ENCODE peak calls at places on chromosomes 3 and 15, in six cellular contexts. One of them, this sample, is unnamed.

GRCh38 chr3:44353355-44353924 is 14.9 kb downstream of the TCAIM start:
- DNase-seq in endothelial cell of umbilical vein: no peak
- DNase-seq in uterus: no peak
- DNase-seq in brain microvascular endothelial cell: no peak
- DNase-seq in AG04450: no peak
- DNase-seq in SK-N-SH: no peak
- DNase-seq in this sample: no peak

GRCh38 chr3:172635588-172635987 is 75.3 kb downstream of the NCEH1 start:
- DNase-seq in endothelial cell of umbilical vein: peak
- DNase-seq in uterus: no peak
- DNase-seq in brain microvascular endothelial cell: no peak
- DNase-seq in AG04450: no peak
- DNase-seq in SK-N-SH: no peak
- DNase-seq in this sample: no peak

GRCh38 chr3:79038636-79039035 is 729.2 kb downstream of the ROBO1 start:
- DNase-seq in endothelial cell of umbilical vein: no peak
- DNase-seq in uterus: no peak
- DNase-seq in brain microvascular endothelial cell: no peak
- DNase-seq in AG04450: no peak
- DNase-seq in SK-N-SH: no peak
- DNase-seq in this sample: no peak

GRCh38 chr3:148023994-148024393 is 614.8 kb downstream of the ZIC1 start:
- DNase-seq in endothelial cell of umbilical vein: peak
- DNase-seq in uterus: no peak
- DNase-seq in brain microvascular endothelial cell: peak
- DNase-seq in AG04450: peak
- DNase-seq in SK-N-SH: no peak
- DNase-seq in this sample: no peak

GRCh38 chr3:22377421-22377820 is 626.4 kb upstream of the ZNF385D start:
- DNase-seq in endothelial cell of umbilical vein: no peak
- DNase-seq in uterus: no peak
- DNase-seq in brain microvascular endothelial cell: peak
- DNase-seq in AG04450: no peak
- DNase-seq in SK-N-SH: no peak
- DNase-seq in this sample: no peak

GRCh38 chr3:188365184-188365583 is 211.2 kb downstream of the LPP start:
- DNase-seq in endothelial cell of umbilical vein: peak
- DNase-seq in uterus: no peak
- DNase-seq in brain microvascular endothelial cell: no peak
- DNase-seq in AG04450: no peak
- DNase-seq in SK-N-SH: no peak
- DNase-seq in this sample: no peak

GRCh38 chr3:134937256-134938023 is 142.4 kb downstream of the EPHB1 start:
- DNase-seq in endothelial cell of umbilical vein: no peak
- DNase-seq in uterus: no peak
- DNase-seq in brain microvascular endothelial cell: no peak
- DNase-seq in AG04450: no peak
- DNase-seq in SK-N-SH: no peak
- DNase-seq in this sample: no peak

GRCh38 chr3:197465996-197466549 is 89.7 kb downstream of the BDH1 start:
- DNase-seq in endothelial cell of umbilical vein: peak
- DNase-seq in uterus: no peak
- DNase-seq in brain microvascular endothelial cell: peak
- DNase-seq in AG04450: no peak
- DNase-seq in SK-N-SH: no peak
- DNase-seq in this sample: no peak

GRCh38 chr3:138675393-138675792 is 66.8 kb downstream of the FAIM start:
- DNase-seq in endothelial cell of umbilical vein: no peak
- DNase-seq in uterus: no peak
- DNase-seq in brain microvascular endothelial cell: no peak
- DNase-seq in AG04450: no peak
- DNase-seq in SK-N-SH: no peak
- DNase-seq in this sample: no peak

GRCh38 chr3:118813472-118813871 is 221.2 kb downstream of the IGSF11 start:
- DNase-seq in endothelial cell of umbilical vein: no peak
- DNase-seq in uterus: no peak
- DNase-seq in brain microvascular endothelial cell: no peak
- DNase-seq in AG04450: no peak
- DNase-seq in SK-N-SH: no peak
- DNase-seq in this sample: no peak

GRCh38 chr3:104510091-104510860 is 856.4 kb upstream of the ALCAM start:
- DNase-seq in endothelial cell of umbilical vein: no peak
- DNase-seq in uterus: no peak
- DNase-seq in brain microvascular endothelial cell: no peak
- DNase-seq in AG04450: no peak
- DNase-seq in SK-N-SH: no peak
- DNase-seq in this sample: no peak

GRCh38 chr3:68256635-68257034 is 602.2 kb upstream of the SUCLG2 start:
- DNase-seq in endothelial cell of umbilical vein: no peak
- DNase-seq in uterus: no peak
- DNase-seq in brain microvascular endothelial cell: no peak
- DNase-seq in AG04450: no peak
- DNase-seq in SK-N-SH: peak
- DNase-seq in this sample: no peak

GRCh38 chr3:149339931-149340309 is 6.5 kb upstream of the TM4SF18 start:
- DNase-seq in endothelial cell of umbilical vein: peak
- DNase-seq in uterus: peak
- DNase-seq in brain microvascular endothelial cell: peak
- DNase-seq in AG04450: peak
- DNase-seq in SK-N-SH: no peak
- DNase-seq in this sample: peak

GRCh38 chr3:31353166-31353565 is 179.6 kb upstream of the STT3B start:
- DNase-seq in endothelial cell of umbilical vein: no peak
- DNase-seq in uterus: no peak
- DNase-seq in brain microvascular endothelial cell: no peak
- DNase-seq in AG04450: no peak
- DNase-seq in SK-N-SH: no peak
- DNase-seq in this sample: no peak

GRCh38 chr3:89278305-89278704 is 170.9 kb downstream of the EPHA3 start:
- DNase-seq in endothelial cell of umbilical vein: no peak
- DNase-seq in uterus: no peak
- DNase-seq in brain microvascular endothelial cell: no peak
- DNase-seq in AG04450: no peak
- DNase-seq in SK-N-SH: no peak
- DNase-seq in this sample: no peak

GRCh38 chr15:70505411-70505919 is 257.9 kb downstream of the UACA start:
- DNase-seq in endothelial cell of umbilical vein: peak
- DNase-seq in uterus: no peak
- DNase-seq in brain microvascular endothelial cell: peak
- DNase-seq in AG04450: peak
- DNase-seq in SK-N-SH: no peak
- DNase-seq in this sample: no peak
- H3K27ac ChIP-seq in endothelial cell of umbilical vein: no peak
- H3K27ac ChIP-seq in uterus: no peak
- H3K27ac ChIP-seq in brain microvascular endothelial cell: peak
- H3K27ac ChIP-seq in AG04450: peak
- H3K27ac ChIP-seq in SK-N-SH: peak
- H3K27ac ChIP-seq in this sample: no peak

DNA sequence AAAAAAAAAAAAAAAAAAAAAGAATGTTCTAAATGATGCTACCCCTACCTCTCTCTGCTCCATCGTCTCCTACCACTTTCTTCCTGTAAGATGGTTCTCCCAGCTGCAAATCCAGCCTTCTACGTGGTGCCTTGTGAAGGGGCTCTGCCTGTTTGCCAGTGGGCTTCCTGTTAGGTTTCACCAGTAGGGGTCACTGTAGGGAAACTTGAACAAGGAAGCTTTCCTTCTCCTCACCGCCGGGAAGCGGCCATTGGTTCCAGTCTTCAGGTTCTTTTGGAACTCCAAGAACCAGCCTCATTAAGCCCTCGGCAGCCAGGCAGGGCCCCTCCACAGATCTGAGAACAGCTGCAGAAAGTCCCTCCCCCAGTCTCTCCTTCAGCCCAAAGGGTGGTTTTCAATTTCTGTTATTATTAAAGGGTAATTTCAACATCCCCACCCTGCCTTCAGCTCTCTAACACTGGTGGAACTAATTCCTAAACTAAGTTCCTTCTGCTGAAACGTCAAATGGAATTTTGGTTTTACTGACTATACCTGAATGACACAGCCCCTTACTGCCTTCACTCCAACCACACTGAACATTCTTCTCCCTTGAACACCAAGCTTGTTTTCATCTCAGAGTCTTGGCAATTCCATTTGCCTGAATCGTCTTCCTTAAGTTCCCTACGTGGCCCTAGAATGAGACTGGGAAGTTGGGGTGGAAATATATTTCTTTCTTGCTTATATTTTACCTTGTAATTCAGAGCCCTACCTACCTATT is 13.5 kb downstream of the MCCC1 start:
- DNase-seq in endothelial cell of umbilical vein: no peak
- DNase-seq in uterus: no peak
- DNase-seq in brain microvascular endothelial cell: peak
- DNase-seq in AG04450: no peak
- DNase-seq in SK-N-SH: peak
- DNase-seq in this sample: no peak
- TF ChIP-seq CTCF in endothelial cell of umbilical vein: peak
- TF ChIP-seq CTCF in uterus: no peak
- TF ChIP-seq CTCF in brain microvascular endothelial cell: peak
- TF ChIP-seq CTCF in AG04450: peak
- TF ChIP-seq CTCF in SK-N-SH: peak
- TF ChIP-seq CTCF in this sample: no peak

GRCh38 chr15:75817151-75817935 is 25.9 kb upstream of the UBE2Q2 start:
- DNase-seq in endothelial cell of umbilical vein: no peak
- DNase-seq in uterus: no peak
- DNase-seq in brain microvascular endothelial cell: no peak
- DNase-seq in AG04450: no peak
- DNase-seq in SK-N-SH: no peak
- DNase-seq in this sample: no peak
- H3K4me3 ChIP-seq in endothelial cell of umbilical vein: no peak
- H3K4me3 ChIP-seq in uterus: no peak
- H3K4me3 ChIP-seq in brain microvascular endothelial cell: no peak
- H3K4me3 ChIP-seq in AG04450: no peak
- H3K4me3 ChIP-seq in SK-N-SH: no peak
- H3K4me3 ChIP-seq in this sample: peak

DNA sequence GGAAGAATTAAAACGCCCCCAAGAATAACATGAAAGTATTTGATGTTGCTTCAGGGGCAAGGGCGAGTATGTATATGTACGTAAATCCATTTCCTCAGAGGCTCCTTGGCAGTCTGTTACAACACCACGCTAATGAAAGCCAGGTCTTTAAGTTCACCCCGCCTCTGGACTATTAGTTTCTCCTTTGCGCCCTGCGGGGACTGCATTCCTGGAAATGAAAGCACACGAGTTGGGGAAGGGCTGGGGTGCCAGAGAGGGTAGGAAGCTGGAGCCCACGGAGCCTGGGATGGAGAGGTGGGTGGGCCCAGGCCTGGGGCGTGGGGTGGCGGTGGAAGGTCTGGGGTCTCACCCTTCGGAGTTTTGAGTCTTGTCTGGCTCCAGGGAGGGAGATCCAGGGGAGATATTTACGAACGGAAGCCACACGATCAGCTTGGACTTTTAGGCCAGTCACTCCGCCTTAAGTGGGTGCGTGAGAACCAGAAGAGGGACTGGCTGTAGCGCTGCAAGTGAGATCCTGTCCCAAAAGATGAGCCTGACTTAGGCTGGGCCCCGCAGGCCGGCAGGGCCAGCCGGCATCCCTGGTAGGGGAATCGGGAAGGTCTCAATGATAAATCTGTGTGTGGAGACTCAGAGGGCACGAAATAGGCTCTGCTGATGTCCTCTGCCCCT is 1.6 kb upstream of the PLCL2 start:
- DNase-seq in endothelial cell of umbilical vein: no peak
- DNase-seq in uterus: peak
- DNase-seq in brain microvascular endothelial cell: no peak
- DNase-seq in AG04450: no peak
- DNase-seq in SK-N-SH: peak
- DNase-seq in this sample: no peak
- H3K27ac ChIP-seq in endothelial cell of umbilical vein: no peak
- H3K27ac ChIP-seq in uterus: peak
- H3K27ac ChIP-seq in brain microvascular endothelial cell: no peak
- H3K27ac ChIP-seq in AG04450: no peak
- H3K27ac ChIP-seq in SK-N-SH: no peak
- H3K27ac ChIP-seq in this sample: peak

DNA sequence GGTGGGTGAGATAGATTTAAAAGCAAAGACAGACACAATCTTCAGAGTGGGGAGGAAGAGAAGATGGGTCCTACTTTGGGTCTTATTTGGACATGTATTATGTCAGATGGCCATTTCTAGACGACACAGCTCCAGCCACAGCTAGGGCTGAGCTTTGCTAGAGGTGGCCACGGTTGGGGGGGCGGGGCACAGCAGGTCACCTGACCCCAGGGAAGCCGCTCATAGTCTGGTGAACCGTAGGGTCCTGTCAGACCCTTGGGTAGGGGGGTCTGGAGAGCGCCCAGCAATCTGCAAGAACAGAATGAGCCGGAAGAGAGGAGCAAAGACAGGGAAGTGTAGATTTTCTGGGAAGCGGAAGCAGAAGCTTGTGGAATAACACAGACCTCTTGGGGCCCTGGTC is 6.6 kb downstream of the EPB42 start:
- DNase-seq in endothelial cell of umbilical vein: no peak
- DNase-seq in uterus: no peak
- DNase-seq in brain microvascular endothelial cell: no peak
- DNase-seq in AG04450: no peak
- DNase-seq in SK-N-SH: no peak
- DNase-seq in this sample: peak
- TF ChIP-seq CTCF in endothelial cell of umbilical vein: no peak
- TF ChIP-seq CTCF in uterus: no peak
- TF ChIP-seq CTCF in brain microvascular endothelial cell: no peak
- TF ChIP-seq CTCF in AG04450: no peak
- TF ChIP-seq CTCF in SK-N-SH: no peak
- TF ChIP-seq CTCF in this sample: no peak

DNA sequence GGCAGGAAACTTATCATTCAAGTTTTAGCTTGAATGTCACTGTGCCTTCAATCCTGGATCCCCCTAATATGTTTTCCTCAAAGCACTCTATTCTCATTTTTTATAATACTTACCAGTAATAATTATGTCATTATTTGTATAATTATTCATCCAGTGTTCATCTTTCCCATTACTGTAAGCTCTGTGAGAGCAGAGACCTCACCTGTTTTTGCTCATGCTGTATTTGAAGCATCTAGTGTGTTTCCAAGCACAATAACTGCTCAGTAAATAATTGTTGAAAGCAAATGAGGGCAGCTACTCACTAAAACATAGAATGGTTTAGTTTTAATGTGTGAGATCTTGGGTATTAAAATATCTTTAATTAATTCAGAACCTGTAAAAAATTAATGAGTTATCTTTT is 36.9 kb upstream of the KPNA4 start:
- DNase-seq in endothelial cell of umbilical vein: no peak
- DNase-seq in uterus: no peak
- DNase-seq in brain microvascular endothelial cell: no peak
- DNase-seq in AG04450: no peak
- DNase-seq in SK-N-SH: no peak
- DNase-seq in this sample: no peak
- H3K4me3 ChIP-seq in endothelial cell of umbilical vein: no peak
- H3K4me3 ChIP-seq in uterus: no peak
- H3K4me3 ChIP-seq in brain microvascular endothelial cell: no peak
- H3K4me3 ChIP-seq in AG04450: no peak
- H3K4me3 ChIP-seq in SK-N-SH: no peak
- H3K4me3 ChIP-seq in this sample: no peak

DNA sequence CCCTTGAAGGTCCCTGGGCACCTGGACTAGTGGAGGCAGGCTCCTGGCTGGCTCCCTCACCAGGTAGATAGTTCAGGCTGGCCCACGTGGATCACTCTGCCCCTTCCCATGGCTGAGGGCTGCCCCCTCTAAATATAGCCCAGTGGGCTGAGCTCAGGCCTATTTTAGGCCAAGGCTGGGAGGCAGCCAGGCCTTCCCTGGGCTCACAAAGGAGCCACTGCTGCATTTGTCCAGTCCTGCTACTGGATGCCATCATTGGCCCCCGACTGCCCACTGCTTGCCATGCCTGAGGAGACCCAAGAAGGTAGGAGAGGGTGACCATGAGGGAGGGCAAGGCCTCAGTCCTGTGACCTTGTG is at the start of gene LSMEM2:
- DNase-seq in endothelial cell of umbilical vein: no peak
- DNase-seq in uterus: peak
- DNase-seq in brain microvascular endothelial cell: no peak
- DNase-seq in AG04450: no peak
- DNase-seq in SK-N-SH: no peak
- DNase-seq in this sample: no peak
- H3K27ac ChIP-seq in endothelial cell of umbilical vein: no peak
- H3K27ac ChIP-seq in uterus: peak
- H3K27ac ChIP-seq in brain microvascular endothelial cell: no peak
- H3K27ac ChIP-seq in AG04450: no peak
- H3K27ac ChIP-seq in SK-N-SH: no peak
- H3K27ac ChIP-seq in this sample: peak

This sample was measured in coronary artery.